ENCODE peak calls at places on chromosomes 5 and 9, in five cellular contexts. One of them, this sample, is unnamed.

GRCh38 chr9:104088416-104088815 is 5.7 kb upstream of the SMC2 start:
- DNase-seq in fibroblast of villous mesenchyme: peak
- DNase-seq in thoracic aorta: no peak
- DNase-seq in MM.1S: no peak
- DNase-seq in transverse colon: no peak
- DNase-seq in this sample: no peak

GRCh38 chr9:99389087-99390033 is 167.3 kb downstream of the SEC61B start:
- DNase-seq in fibroblast of villous mesenchyme: no peak
- DNase-seq in thoracic aorta: no peak
- DNase-seq in MM.1S: no peak
- DNase-seq in transverse colon: no peak
- DNase-seq in this sample: no peak

GRCh38 chr5:79236970-79237734 is 1.2 kb downstream of the JMY start:
- DNase-seq in fibroblast of villous mesenchyme: peak
- DNase-seq in thoracic aorta: no peak
- DNase-seq in MM.1S: peak
- DNase-seq in transverse colon: peak
- DNase-seq in this sample: peak

GRCh38 chr9:96654450-96655197 is 493 bp downstream of the PRXL2C start:
- DNase-seq in fibroblast of villous mesenchyme: peak
- DNase-seq in thoracic aorta: peak
- DNase-seq in MM.1S: peak
- DNase-seq in transverse colon: peak
- DNase-seq in this sample: peak

GRCh38 chr5:61059499-61059898 is 102.8 kb downstream of the SMIM15 start:
- DNase-seq in fibroblast of villous mesenchyme: no peak
- DNase-seq in thoracic aorta: no peak
- DNase-seq in MM.1S: no peak
- DNase-seq in transverse colon: no peak
- DNase-seq in this sample: no peak

GRCh38 chr9:35367451-35367850 is 122.5 kb upstream of the RUSC2 start:
- DNase-seq in fibroblast of villous mesenchyme: peak
- DNase-seq in thoracic aorta: peak
- DNase-seq in MM.1S: no peak
- DNase-seq in transverse colon: no peak
- DNase-seq in this sample: peak

GRCh38 chr9:87556039-87556438 is 58.4 kb downstream of the DAPK1 start:
- DNase-seq in fibroblast of villous mesenchyme: no peak
- DNase-seq in thoracic aorta: no peak
- DNase-seq in MM.1S: peak
- DNase-seq in transverse colon: no peak
- DNase-seq in this sample: no peak

GRCh38 chr9:27387722-27388121 is 90.8 kb upstream of the EQTN start:
- DNase-seq in fibroblast of villous mesenchyme: no peak
- DNase-seq in thoracic aorta: no peak
- DNase-seq in MM.1S: no peak
- DNase-seq in transverse colon: no peak
- DNase-seq in this sample: no peak

GRCh38 chr9:79166005-79166404 is 405.8 kb upstream of the TLE4 start:
- DNase-seq in fibroblast of villous mesenchyme: peak
- DNase-seq in thoracic aorta: no peak
- DNase-seq in MM.1S: no peak
- DNase-seq in transverse colon: no peak
- DNase-seq in this sample: peak

GRCh38 chr9:9730174-9730573 is 882.6 kb downstream of the PTPRD start:
- DNase-seq in fibroblast of villous mesenchyme: no peak
- DNase-seq in thoracic aorta: no peak
- DNase-seq in MM.1S: peak
- DNase-seq in transverse colon: no peak
- DNase-seq in this sample: no peak

GRCh38 chr9:12178634-12179033 is 514.6 kb upstream of the TYRP1 start:
- DNase-seq in fibroblast of villous mesenchyme: no peak
- DNase-seq in thoracic aorta: no peak
- DNase-seq in MM.1S: no peak
- DNase-seq in transverse colon: no peak
- DNase-seq in this sample: no peak

GRCh38 chr9:75170898-75171360 is 82.6 kb downstream of the OSTF1 start:
- DNase-seq in fibroblast of villous mesenchyme: peak
- DNase-seq in thoracic aorta: no peak
- DNase-seq in MM.1S: peak
- DNase-seq in transverse colon: no peak
- DNase-seq in this sample: no peak

DNA sequence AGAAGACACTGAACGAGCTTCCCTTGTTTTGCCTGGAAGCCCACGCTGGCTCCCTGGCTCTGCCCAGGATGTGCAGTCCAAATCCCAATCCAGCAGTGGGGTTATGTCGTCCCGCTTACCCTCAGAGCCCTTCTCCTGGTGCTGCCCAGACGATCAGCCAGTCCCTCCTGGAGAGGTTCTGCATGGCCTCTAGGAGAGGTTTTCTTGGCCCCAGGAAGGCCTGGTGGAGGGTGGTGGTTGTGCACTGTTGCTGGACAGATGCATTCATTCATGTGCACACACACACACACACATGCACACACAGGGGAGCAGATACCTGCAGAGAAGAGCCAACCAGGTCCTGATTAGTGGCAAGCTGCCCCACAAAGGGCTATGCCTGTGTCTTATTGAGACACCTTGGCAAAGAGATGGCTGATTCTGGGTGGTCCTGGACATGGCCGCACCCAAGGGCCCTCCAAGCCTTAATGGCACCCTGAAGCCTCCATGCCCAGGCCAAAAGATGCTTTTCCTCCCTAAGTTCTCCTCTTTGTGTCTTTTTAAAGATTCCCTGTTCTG is 10.5 kb upstream of the OLFM1 start:
- DNase-seq in fibroblast of villous mesenchyme: no peak
- DNase-seq in thoracic aorta: no peak
- DNase-seq in MM.1S: no peak
- DNase-seq in transverse colon: no peak
- DNase-seq in this sample: no peak
- H3K4me3 ChIP-seq in fibroblast of villous mesenchyme: no peak
- H3K4me3 ChIP-seq in thoracic aorta: no peak
- H3K4me3 ChIP-seq in MM.1S: no peak
- H3K4me3 ChIP-seq in transverse colon: no peak
- H3K4me3 ChIP-seq in this sample: no peak

DNA sequence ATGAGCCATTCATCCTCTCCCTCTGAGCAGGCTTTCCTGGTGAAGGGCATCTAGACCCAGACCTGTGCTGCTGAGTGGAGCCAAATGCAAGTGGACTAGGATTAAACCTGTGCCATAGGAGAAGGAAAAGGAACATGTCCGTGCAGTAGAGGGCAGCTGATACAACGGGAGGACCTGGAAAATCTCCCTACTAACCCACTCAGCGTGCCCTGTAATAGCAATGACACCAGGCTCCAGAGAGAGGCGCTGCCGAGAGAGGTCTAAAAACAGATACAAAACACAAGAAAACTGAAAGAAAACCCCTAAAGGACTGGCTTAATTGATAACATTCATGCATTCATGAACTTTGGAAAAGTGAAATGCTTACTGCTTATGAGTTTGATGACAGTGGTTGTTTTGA is 60.8 kb downstream of the PFDN1 start:
- DNase-seq in fibroblast of villous mesenchyme: no peak
- DNase-seq in thoracic aorta: no peak
- DNase-seq in MM.1S: no peak
- DNase-seq in transverse colon: no peak
- DNase-seq in this sample: no peak
- TF ChIP-seq CTCF in fibroblast of villous mesenchyme: no peak
- TF ChIP-seq CTCF in thoracic aorta: no peak
- TF ChIP-seq CTCF in MM.1S: no peak
- TF ChIP-seq CTCF in transverse colon: no peak
- TF ChIP-seq CTCF in this sample: no peak

DNA sequence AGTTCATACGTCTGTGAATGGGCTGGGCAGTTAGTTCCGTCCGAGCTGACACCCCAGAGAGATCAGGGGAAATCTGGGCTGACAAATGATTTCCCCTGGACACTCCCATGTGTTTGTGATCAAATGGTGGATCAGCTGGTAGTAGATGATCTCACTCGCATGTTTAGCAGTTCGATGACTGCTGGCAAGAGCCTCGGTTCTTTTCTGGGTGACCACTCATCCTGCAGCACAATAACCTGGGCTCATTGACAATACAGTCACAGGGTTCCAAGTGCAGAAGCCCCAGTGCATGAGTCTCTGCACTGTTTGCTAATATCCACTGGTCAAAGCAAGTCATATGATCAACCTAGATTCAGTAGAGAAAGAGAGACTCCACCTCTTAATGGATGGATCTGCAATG is 155.9 kb downstream of the NR2F1-AS1 start:
- DNase-seq in fibroblast of villous mesenchyme: no peak
- DNase-seq in thoracic aorta: no peak
- DNase-seq in MM.1S: no peak
- DNase-seq in transverse colon: no peak
- DNase-seq in this sample: peak
- H3K4me3 ChIP-seq in fibroblast of villous mesenchyme: no peak
- H3K4me3 ChIP-seq in thoracic aorta: no peak
- H3K4me3 ChIP-seq in MM.1S: no peak
- H3K4me3 ChIP-seq in transverse colon: no peak
- H3K4me3 ChIP-seq in this sample: no peak

GRCh38 chr9:95193067-95193466 is 124.4 kb downstream of the FANCC start:
- DNase-seq in fibroblast of villous mesenchyme: no peak
- DNase-seq in thoracic aorta: no peak
- DNase-seq in MM.1S: no peak
- DNase-seq in transverse colon: no peak
- DNase-seq in this sample: no peak
- TF ChIP-seq CTCF in fibroblast of villous mesenchyme: peak
- TF ChIP-seq CTCF in thoracic aorta: no peak
- TF ChIP-seq CTCF in MM.1S: no peak
- TF ChIP-seq CTCF in transverse colon: no peak
- TF ChIP-seq CTCF in this sample: no peak